ENCODE peak calls at places on chromosomes 6 and 20, in five cellular contexts. I is neural progenitor cell, L is astrocyte, O is mammary epithelial cell, G is PC-3. F is an unnamed sample.

GRCh38 chr6:2522521-2522920 is 228.2 kb downstream of the MYLK4 start:
- DNase-seq in O (peak), G (peak), L (peak), I (no peak), F (peak)

GRCh38 chr20:19451591-19452295 is 239.3 kb downstream of the SLC24A3 start:
- DNase-seq in O (no peak), L (no peak), I (no peak), G (no peak), F (no peak)

GRCh38 chr6:12608016-12608860 is 108.3 kb upstream of the PHACTR1 start:
- DNase-seq in I (no peak), O (peak), L (peak), G (peak), F (no peak)

GRCh38 chr6:39688494-39688893 is 36.7 kb downstream of the KIF6 start:
- DNase-seq in I (no peak), O (peak), L (peak), G (peak), F (no peak)

GRCh38 chr6:107318100-107318736 is 141.1 kb downstream of the PDSS2 start:
- DNase-seq in I (peak), L (peak), G (peak), O (peak), F (peak)

GRCh38 chr20:3781153-3781910 is at the start of gene SPEF1:
- DNase-seq in L (peak), I (peak), G (peak), O (peak), F (peak)

GRCh38 chr6:158031445-158032353 is 50.0 kb downstream of the SYNJ2 start:
- DNase-seq in L (peak), I (no peak), O (no peak), G (no peak), F (peak)

GRCh38 chr6:138428943-138429616 is 25.1 kb downstream of the HEBP2 start:
- DNase-seq in O (peak), I (peak), L (peak), G (peak), F (peak)

GRCh38 chr20:36064661-36065426 is 89.7 kb upstream of the EPB41L1 start:
- DNase-seq in I (peak), O (peak), L (peak), G (peak), F (peak)

GRCh38 chr6:75345413-75345812 is 60.8 kb upstream of the TMEM30A start:
- DNase-seq in L (no peak), O (no peak), G (no peak), I (peak), F (no peak)

GRCh38 chr6:53436904-53437303 is 88.2 kb upstream of the ELOVL5 start:
- DNase-seq in I (no peak), O (no peak), L (peak), G (no peak), F (no peak)

GRCh38 chr6:146595981-146596731 is 2.6 kb upstream of the ADGB start:
- DNase-seq in I (no peak), O (peak), G (peak), L (peak), F (no peak)

GRCh38 chr20:57605045-57605444 is 15.2 kb downstream of the ZBP1 start:
- DNase-seq in L (no peak), G (no peak), O (no peak), I (no peak), F (peak)

GRCh38 chr20:52490715-52491430 is 299.3 kb upstream of the ZFP64 start:
- DNase-seq in L (peak), G (peak), O (peak), I (no peak), F (no peak)

GRCh38 chr6:54060286-54060685 is 51.0 kb upstream of the MLIP start:
- DNase-seq in I (no peak), L (peak), O (no peak), G (no peak), F (no peak)

GRCh38 chr6:136178749-136179148 is 71.4 kb downstream of the MTFR2 start:
- DNase-seq in O (no peak), L (no peak), G (no peak), I (no peak), F (no peak)

GRCh38 chr6:140462495-140463311 is 1088.3 kb upstream of the CITED2 start:
- DNase-seq in I (no peak), O (peak), L (peak), G (peak), F (peak)

GRCh38 chr20:49583669-49584417 is 15.9 kb upstream of the PTGIS start:
- DNase-seq in G (peak), L (peak), I (no peak), O (peak), F (peak)

GRCh38 chr6:6293317-6293716 is 27.1 kb downstream of the F13A1 start:
- DNase-seq in I (no peak), L (no peak), O (no peak), G (no peak), F (no peak)

GRCh38 chr20:57474816-57475215 is 50.1 kb downstream of the CTCFL start:
- DNase-seq in L (no peak), I (no peak), O (no peak), G (no peak), F (peak)

GRCh38 chr20:21127201-21127981 is 1.5 kb downstream of the KIZ start:
- DNase-seq in L (no peak), O (no peak), G (peak), I (no peak), F (peak)

GRCh38 chr20:32249030-32249738 is 28.3 kb upstream of the KIF3B start:
- DNase-seq in O (no peak), I (no peak), G (no peak), L (no peak), F (peak)

GRCh38 chr6:17987576-17988421 is at the start of gene KIF13A:
- DNase-seq in I (peak), L (peak), G (peak), O (peak), F (peak)

GRCh38 chr6:139539852-139540251 is 165.4 kb upstream of the CITED2 start:
- DNase-seq in G (peak), I (no peak), L (peak), O (no peak), F (peak)

GRCh38 chr20:48586728-48587127 is 241.1 kb downstream of the PREX1 start:
- DNase-seq in G (no peak), I (no peak), O (no peak), L (no peak), F (no peak)

GRCh38 chr6:157625111-157625510 is 197.9 kb upstream of the SNX9 start:
- DNase-seq in G (no peak), I (no peak), O (no peak), L (no peak), F (no peak)

GRCh38 chr20:57030611-57031600 is 235.5 kb downstream of the BMP7 start:
- DNase-seq in I (no peak), O (no peak), G (peak), L (peak), F (no peak)

GRCh38 chr6:29816030-29816429 is 11.6 kb upstream of the HLA-G start:
- DNase-seq in I (no peak), G (peak), O (peak), L (no peak), F (no peak)

GRCh38 chr20:33783256-33783655 is 27.9 kb upstream of the CHMP4B start:
- DNase-seq in O (no peak), G (no peak), L (no peak), I (no peak), F (no peak)

GRCh38 chr20:49819702-49820101 is 7.1 kb downstream of the SLC9A8 start:
- DNase-seq in O (no peak), L (no peak), G (no peak), I (no peak), F (no peak)

GRCh38 chr20:21693322-21693721 is 12.1 kb upstream of the PAX1 start:
- DNase-seq in G (no peak), L (no peak), I (peak), O (no peak), F (no peak)

GRCh38 chr6:28380381-28380780 is 19.2 kb downstream of the ZSCAN12 start:
- DNase-seq in G (no peak), O (no peak), L (peak), I (no peak), F (no peak)

GRCh38 chr6:28378644-28379043 is 20.9 kb downstream of the ZSCAN12 start:
- DNase-seq in G (no peak), O (no peak), L (no peak), I (no peak), F (no peak)

GRCh38 chr6:28384143-28384533 is 15.4 kb downstream of the ZSCAN12 start:
- DNase-seq in L (no peak), O (no peak), I (no peak), G (no peak), F (no peak)

GRCh38 chr6:28377879-28378278 is 21.7 kb downstream of the ZSCAN12 start:
- DNase-seq in G (no peak), L (no peak), I (no peak), O (no peak), F (no peak)

GRCh38 chr6:28383235-28384142 is 16.1 kb downstream of the ZSCAN12 start:
- DNase-seq in I (peak), L (peak), O (peak), G (peak), F (peak)
- H3K4me2 ChIP-seq in I (peak), L (peak), O (peak), G (peak), F (peak)

DNA sequence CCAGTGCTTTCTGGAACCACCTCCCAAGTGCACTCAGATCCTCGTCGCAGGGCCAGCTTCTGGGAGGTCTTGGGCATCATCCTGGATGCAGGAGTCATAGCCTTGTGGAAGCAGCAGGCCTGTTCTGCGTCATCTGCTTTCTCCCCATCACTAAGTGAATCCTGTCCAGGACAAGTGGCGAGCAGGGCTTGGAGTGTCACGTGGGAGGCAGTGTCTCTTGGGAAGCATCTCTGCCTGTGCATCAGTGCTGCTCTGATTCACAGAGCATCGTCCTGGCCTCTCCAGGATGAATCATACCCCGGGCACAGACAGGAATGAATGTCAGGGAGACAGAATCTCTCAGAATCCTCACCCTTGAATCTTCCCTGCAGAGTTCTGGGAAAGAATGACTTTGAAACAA is 32.8 kb downstream of the SYNDIG1 start:
- DNase-seq in I (no peak), G (no peak), O (peak), L (peak), F (peak)
- H2AFZ ChIP-seq in I (no peak), G (no peak), O (no peak), L (no peak), F (no peak)

DNA sequence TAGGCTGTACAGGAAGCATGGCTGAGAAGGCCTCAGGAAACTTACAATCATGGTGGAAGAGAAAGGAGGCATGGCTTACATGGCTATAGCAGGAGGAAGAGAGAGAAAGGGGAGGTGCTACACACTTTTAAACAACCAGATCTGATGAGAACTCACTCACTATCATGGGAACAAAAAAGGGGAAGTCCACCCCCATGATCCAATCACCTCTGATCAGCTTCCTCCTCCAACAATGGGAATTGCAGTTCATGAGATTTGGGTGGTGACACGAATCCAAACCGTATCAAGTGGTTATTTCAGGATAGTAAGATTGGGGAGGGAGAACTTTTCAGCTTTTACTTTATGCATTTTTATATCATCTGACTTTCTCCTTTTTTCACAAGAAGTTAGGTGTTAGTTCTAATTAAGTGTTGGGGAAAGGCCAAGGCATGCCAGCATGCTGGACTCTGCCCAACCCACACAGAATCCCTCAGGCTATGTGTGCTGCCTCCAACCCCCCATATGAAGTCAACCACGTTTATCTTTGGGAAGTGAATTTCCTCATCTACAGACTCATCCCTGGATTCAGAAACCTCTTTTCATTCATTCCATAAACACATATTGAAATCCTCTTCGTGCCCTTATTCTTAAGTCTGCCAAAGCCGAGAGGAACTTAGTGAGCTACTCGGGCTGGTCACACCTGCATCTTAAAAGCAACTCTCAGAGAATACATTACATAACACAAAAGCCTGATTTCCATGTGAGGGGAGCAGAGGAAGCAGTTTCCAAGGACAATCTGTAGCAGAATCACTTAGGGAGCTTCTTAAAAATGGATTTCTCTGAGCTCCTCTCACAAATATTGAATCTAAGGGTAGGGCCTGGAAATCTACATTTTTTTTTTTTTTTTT is 16.7 kb upstream of the CLIC5 start:
- DNase-seq in O (peak), L (no peak), I (no peak), G (no peak), F (no peak)
- H3K4me2 ChIP-seq in O (peak), L (no peak), I (no peak), G (no peak), F (no peak)

GRCh38 chr20:25399038-25399430 is 8.4 kb upstream of the ABHD12 start:
- DNase-seq in L (peak), I (peak), G (peak), O (peak), F (peak)
- H2AFZ ChIP-seq in L (no peak), I (peak), G (no peak), O (no peak), F (peak)

GRCh38 chr6:38302081-38302480 is 337.6 kb downstream of the BTBD9 start:
- DNase-seq in L (no peak), G (no peak), I (no peak), O (no peak), F (no peak)

GRCh38 chr6:38307730-38308129 is 332.0 kb downstream of the BTBD9 start:
- DNase-seq in G (no peak), L (no peak), I (no peak), O (no peak), F (no peak)

GRCh38 chr6:38310061-38310460 is 329.7 kb downstream of the BTBD9 start:
- DNase-seq in G (no peak), I (no peak), L (no peak), O (peak), F (no peak)

GRCh38 chr6:38306915-38307314 is 332.8 kb downstream of the BTBD9 start:
- DNase-seq in G (no peak), L (no peak), I (no peak), O (no peak), F (no peak)

GRCh38 chr6:38305995-38306681 is 333.6 kb downstream of the BTBD9 start:
- DNase-seq in G (no peak), I (no peak), L (no peak), O (no peak), F (no peak)
- H3K4me2 ChIP-seq in G (no peak), I (no peak), L (no peak), O (no peak), F (no peak)

F was measured in osteoblast.